ENCODE peak calls at places on chromosomes 3 and 15, in seven cellular contexts. K, P, Q, Y, B, H and S are unnamed samples.

GRCh38 chr3:16290007-16290826 is 25.2 kb downstream of the OXNAD1 start:
- DNase-seq in K (peak; percentile 65), P (peak; percentile 52), Q (no peak), Y (no peak), B (no peak), H (peak; percentile 56), S (no peak)

GRCh38 chr3:142586803-142587406 is 8.4 kb upstream of the ATR start:
- DNase-seq in K (peak; percentile 91), P (peak; percentile 33), Q (no peak), Y (peak; percentile 69), B (peak; percentile 36), H (peak; percentile 39), S (no peak)

GRCh38 chr3:154132777-154133375 is 11.7 kb downstream of the ARHGEF26 start:
- DNase-seq in K (peak; percentile 42), P (no peak), Q (no peak), Y (no peak), B (no peak), H (no peak), S (no peak)

GRCh38 chr15:67550522-67550921 is 8.0 kb downstream of the MAP2K5 start:
- DNase-seq in K (no peak), P (no peak), Q (no peak), Y (no peak), B (no peak), H (no peak), S (no peak)

GRCh38 chr3:78204977-78205376 is 1165.1 kb downstream of the ROBO2 start:
- DNase-seq in K (no peak), P (no peak), Q (no peak), Y (no peak), B (peak; percentile 69), H (no peak), S (no peak)

GRCh38 chr3:108664266-108664665 is 74.7 kb downstream of the DZIP3 start:
- DNase-seq in K (no peak), P (no peak), Q (no peak), Y (no peak), B (no peak), H (no peak), S (no peak)

GRCh38 chr15:40929730-40930429 is 740 bp downstream of the DLL4 start:
- DNase-seq in K (no peak), P (peak; percentile 23), Q (no peak), Y (no peak), B (no peak), H (no peak), S (no peak)

GRCh38 chr3:33331414-33331813 is 54.2 kb downstream of the FBXL2 start:
- DNase-seq in K (no peak), P (no peak), Q (no peak), Y (no peak), B (no peak), H (no peak), S (no peak)

GRCh38 chr15:81939604-81940440 is 106.0 kb downstream of the MEX3B start:
- DNase-seq in K (peak; percentile 24), P (peak; percentile 33), Q (no peak), Y (peak; percentile 7), B (no peak), H (peak; percentile 17), S (no peak)

GRCh38 chr3:156811092-156811862 is 14.9 kb upstream of the LEKR1 start:
- DNase-seq in K (no peak), P (no peak), Q (no peak), Y (no peak), B (no peak), H (no peak), S (no peak)